ENCODE peak calls at places on chromosomes 5 and 9, in five cellular contexts. Y is astrocyte of the hippocampus; A is M059J; T is activated CD4-positive, alpha-beta T cell treated with anti-CD3 and anti-CD28 coated beads, Interleukin-2, amount 50 U/mL, for 1 hour; P is NCI-H1417. U is an unnamed sample.
A peak's percentile ranks its signal among the peaks of the same experiment; 100 is the strongest.

GRCh38 chr9:114001410-114001685 is 76.8 kb downstream of the AMBP start:
- DNase-seq in Y (no peak), P (no peak), T (no peak), A (no peak), U (no peak)

GRCh38 chr5:163489055-163489744 is 16.2 kb upstream of the MAT2B start:
- DNase-seq in T (no peak), P (no peak), A (peak; percentile 36), Y (no peak), U (peak; percentile 23)

GRCh38 chr5:126055348-126055729 is 367.9 kb upstream of the GRAMD2B start:
- DNase-seq in A (peak; percentile 1), Y (no peak), P (no peak), T (no peak), U (no peak)

GRCh38 chr5:78727786-78728761 is 79.5 kb upstream of the LHFPL2 start:
- DNase-seq in T (no peak), Y (peak; percentile 11), A (no peak), P (no peak), U (no peak)

GRCh38 chr5:132734687-132735086 is 2.7 kb downstream of the KIF3A start:
- DNase-seq in P (no peak), T (no peak), Y (no peak), A (no peak), U (no peak)

GRCh38 chr9:131012023-131012334 is 3.0 kb downstream of the LAMC3 start:
- DNase-seq in P (no peak), A (no peak), T (no peak), Y (peak; percentile 25), U (no peak)

GRCh38 chr5:151662805-151663204 is 23.9 kb downstream of the SPARC start:
- DNase-seq in P (no peak), A (no peak), Y (no peak), T (no peak), U (no peak)

GRCh38 chr5:17216974-17217325 is 481 bp upstream of the BASP1 start:
- DNase-seq in A (peak; percentile 54), P (no peak), Y (no peak), T (no peak), U (no peak)

GRCh38 chr9:131266301-131267229 is 9.7 kb downstream of the FAM78A start:
- DNase-seq in Y (no peak), P (no peak), A (no peak), T (no peak), U (no peak)

GRCh38 chr5:52825826-52826225 is 38.1 kb downstream of the ITGA1 start:
- DNase-seq in Y (no peak), T (no peak), P (no peak), A (no peak), U (no peak)

GRCh38 chr9:88173378-88173999 is 35.2 kb upstream of the SPATA31C2 start:
- DNase-seq in A (peak; percentile 82), T (peak; percentile 41), P (peak; percentile 2), Y (peak; percentile 68), U (peak; percentile 67)

GRCh38 chr5:78677777-78678668 is 29.5 kb upstream of the LHFPL2 start:
- DNase-seq in A (peak; percentile 95), P (no peak), Y (peak; percentile 82), T (no peak), U (peak; percentile 96)

GRCh38 chr9:130962418-130963316 is 23.6 kb upstream of the FIBCD1 start:
- DNase-seq in Y (peak; percentile 97), P (no peak), T (no peak), A (peak; percentile 98), U (peak; percentile 91)

GRCh38 chr5:100131161-100131560 is 404.0 kb upstream of the FAM174A start:
- DNase-seq in Y (peak; percentile 3), P (no peak), T (no peak), A (peak; percentile 0), U (no peak)

GRCh38 chr5:169808118-169808581 is 171.1 kb downstream of the DOCK2 start:
- DNase-seq in A (peak; percentile 12), Y (no peak), P (no peak), T (no peak), U (no peak)

GRCh38 chr9:129387822-129388221 is 209.8 kb upstream of the IER5L start:
- DNase-seq in A (no peak), Y (no peak), P (no peak), T (no peak), U (no peak)

GRCh38 chr5:5078009-5078897 is 61.9 kb upstream of the ADAMTS16 start:
- DNase-seq in T (no peak), Y (peak; percentile 24), P (no peak), A (peak; percentile 48), U (no peak)